ENCODE peak calls at places on chromosome 3, in five cellular contexts. H is GM03348, A is HCEC 1CT, Z is hepatocyte, I is ACHN. P is an unnamed sample.

GRCh38 chr3:46663611-46664135 is 29.8 kb downstream of the ALS2CL start:
- DNase-seq in H (no peak), I (no peak), A (no peak), Z (peak), P (peak)

GRCh38 chr3:187941848-187942194 is 196.6 kb upstream of the BCL6 start:
- DNase-seq in A (no peak), I (no peak), H (no peak), Z (no peak), P (no peak)

GRCh38 chr3:40546811-40547210 is 22.1 kb downstream of the ZNF621 start:
- DNase-seq in Z (peak), I (no peak), A (peak), H (peak), P (no peak)

GRCh38 chr3:44584646-44585501 is at the start of gene ZNF660:
- DNase-seq in H (peak), A (peak), Z (peak), I (no peak), P (peak)

GRCh38 chr3:184795493-184796198 is 16.3 kb upstream of the VPS8 start:
- DNase-seq in H (no peak), I (no peak), Z (peak), A (no peak), P (no peak)

GRCh38 chr3:177979684-177980083 is 556.6 kb upstream of the KCNMB2 start:
- DNase-seq in H (no peak), Z (no peak), A (no peak), I (no peak), P (no peak)

GRCh38 chr3:45950686-45951600 is 7.7 kb downstream of the CXCR6 start:
- DNase-seq in Z (no peak), I (no peak), A (no peak), H (no peak), P (no peak)

GRCh38 chr3:114746502-114746901 is 400.6 kb downstream of the ZBTB20 start:
- DNase-seq in A (no peak), H (no peak), Z (no peak), I (peak), P (no peak)